ENCODE peak calls at places on chromosomes 16 and 17, in nine cellular contexts. U is stomach, N is AG04449, A is fibroblast of lung, P is thoracic aorta, M is AG04450, R is PC-9, B is cardiac muscle cell, Z is Peyer's patch. X is an unnamed sample.

GRCh38 chr17:30554839-30555751 is 77.9 kb downstream of the GOSR1 start:
- DNase-seq in U (peak), N (no peak), A (no peak), P (no peak), M (no peak), R (no peak), B (peak), Z (peak), X (no peak)

GRCh38 chr16:66227766-66228530 is 138.5 kb upstream of the CDH5 start:
- DNase-seq in U (no peak), N (no peak), A (no peak), P (no peak), M (no peak), R (no peak), B (no peak), Z (no peak), X (no peak)

GRCh38 chr17:4968166-4968915 is 724 bp upstream of the SPAG7 start:
- DNase-seq in U (no peak), N (no peak), A (no peak), P (no peak), M (no peak), R (peak), B (peak), Z (no peak), X (no peak)

GRCh38 chr16:75116081-75116910 is at the start of gene LDHD:
- DNase-seq in U (peak), N (no peak), A (peak), P (peak), M (no peak), R (peak), B (peak), Z (peak), X (peak)

GRCh38 chr16:85233520-85233919 is 121.2 kb upstream of the CIBAR2 start:
- DNase-seq in U (no peak), N (no peak), A (no peak), P (no peak), M (no peak), R (no peak), B (no peak), Z (no peak), X (no peak)

GRCh38 chr16:11208916-11209665 is 46.9 kb downstream of the SOCS1 start:
- DNase-seq in U (no peak), N (no peak), A (no peak), P (no peak), M (no peak), R (no peak), B (no peak), Z (no peak), X (peak)

GRCh38 chr17:43829738-43830137 is 3.2 kb downstream of the MPP3 start:
- DNase-seq in U (no peak), N (no peak), A (no peak), P (no peak), M (no peak), R (no peak), B (no peak), Z (no peak), X (no peak)

GRCh38 chr17:39581071-39581831 is 26.5 kb downstream of the NEUROD2 start:
- DNase-seq in U (no peak), N (no peak), A (no peak), P (no peak), M (no peak), R (no peak), B (no peak), Z (no peak), X (no peak)

GRCh38 chr17:39799395-39799794 is 61.7 kb downstream of the GRB7 start:
- DNase-seq in U (no peak), N (no peak), A (no peak), P (no peak), M (no peak), R (no peak), B (no peak), Z (no peak), X (no peak)

GRCh38 chr17:4607773-4608187 is 23.5 kb downstream of the SMTNL2 start:
- DNase-seq in U (peak), N (no peak), A (peak), P (no peak), M (no peak), R (no peak), B (peak), Z (peak), X (no peak)

GRCh38 chr17:65562206-65562531 is 721 bp upstream of the AXIN2 start:
- DNase-seq in U (no peak), N (no peak), A (no peak), P (no peak), M (no peak), R (no peak), B (no peak), Z (no peak), X (no peak)
- H3K4me3 ChIP-seq in U (no peak), N (peak), A (peak), P (no peak), M (peak), R (peak), B (peak), Z (peak), X (no peak)

GRCh38 chr17:19646788-19647696 is 1.5 kb upstream of the ALDH3A2 start:
- DNase-seq in U (no peak), N (no peak), A (peak), P (no peak), M (no peak), R (peak), B (no peak), Z (no peak), X (peak)

GRCh38 chr17:19647697-19648474 is 665 bp upstream of the ALDH3A2 start:
- DNase-seq in U (peak), N (peak), A (peak), P (peak), M (no peak), R (peak), B (peak), Z (peak), X (peak)

GRCh38 chr17:19651461-19652238 is 3.1 kb downstream of the ALDH3A2 start:
- DNase-seq in U (no peak), N (no peak), A (no peak), P (no peak), M (no peak), R (peak), B (no peak), Z (no peak), X (peak)

GRCh38 chr17:19650826-19651225 is 2.3 kb downstream of the ALDH3A2 start:
- DNase-seq in U (no peak), N (peak), A (peak), P (no peak), M (no peak), R (peak), B (no peak), Z (no peak), X (peak)

DNA sequence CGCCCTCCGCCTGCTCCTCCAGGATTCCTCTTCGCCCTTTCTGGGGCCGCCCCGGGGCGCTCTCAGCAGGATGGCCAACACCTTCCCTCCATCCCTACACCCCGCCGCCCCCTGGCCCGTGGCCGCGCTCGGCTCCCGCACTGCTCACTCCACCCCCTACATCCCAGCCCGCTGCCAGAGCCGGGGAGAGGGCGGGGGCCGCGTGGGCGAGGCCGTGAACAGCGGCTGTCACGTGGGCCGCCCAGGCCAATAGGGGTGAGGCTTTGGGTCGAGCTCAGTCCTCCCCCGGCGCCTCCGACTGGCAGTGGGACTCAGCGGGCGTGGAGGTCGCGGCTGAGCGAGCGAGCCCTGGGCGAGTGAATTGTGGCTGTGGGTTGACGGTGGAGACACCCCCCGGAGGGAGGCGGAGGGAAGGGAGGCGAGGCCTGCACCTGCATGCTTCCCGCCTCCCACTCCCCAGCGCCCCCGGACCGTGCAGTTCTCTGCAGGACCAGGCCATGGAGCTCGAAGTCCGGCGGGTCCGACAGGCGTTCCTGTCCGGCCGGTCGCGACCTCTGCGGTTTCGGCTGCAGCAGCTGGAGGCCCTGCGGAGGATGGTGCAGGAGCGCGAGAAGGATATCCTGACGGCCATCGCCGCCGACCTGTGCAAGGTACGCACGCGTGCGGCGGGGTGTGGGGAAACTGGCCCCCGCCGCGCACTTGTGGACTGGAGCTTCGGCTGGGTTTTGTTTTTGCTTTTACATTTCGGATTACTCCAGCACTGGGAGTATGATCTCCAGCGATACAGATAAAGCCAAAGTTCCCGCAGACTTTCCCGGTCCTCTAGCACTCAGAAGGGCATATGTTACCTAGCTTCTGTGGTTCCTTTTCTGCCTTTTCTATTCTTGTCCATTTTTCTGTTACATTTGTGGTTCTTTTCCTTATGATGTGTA is at the start of gene ALDH3A2:
- DNase-seq in U (peak), N (peak), A (peak), P (peak), M (peak), R (peak), B (peak), Z (peak), X (peak)
- TF ChIP-seq CTCF in U (peak), N (peak), A (peak), P (peak), M (no peak), R (no peak), B (peak), Z (no peak), X (no peak)

GRCh38 chr17:52158450-52159042 is at the start of gene CA10:
- DNase-seq in U (no peak), N (no peak), A (no peak), P (no peak), M (no peak), R (no peak), B (peak), Z (no peak), X (no peak)
- H3K4me3 ChIP-seq in U (peak), N (no peak), A (no peak), P (no peak), M (no peak), R (no peak), B (peak), Z (no peak), X (peak)

GRCh38 chr17:81524865-81525159 is 3.4 kb upstream of the FSCN2 start:
- DNase-seq in U (no peak), N (no peak), A (no peak), P (no peak), M (no peak), R (no peak), B (no peak), Z (no peak), X (no peak)

GRCh38 chr17:81520021-81520894 is 7.7 kb upstream of the ACTG1 start:
- DNase-seq in U (no peak), N (no peak), A (no peak), P (no peak), M (no peak), R (no peak), B (peak), Z (no peak), X (no peak)

GRCh38 chr17:81522491-81523125 is 5.6 kb upstream of the FSCN2 start:
- DNase-seq in U (no peak), N (no peak), A (no peak), P (no peak), M (no peak), R (no peak), B (no peak), Z (no peak), X (no peak)

GRCh38 chr17:81524063-81524864 is 3.9 kb upstream of the FSCN2 start:
- DNase-seq in U (no peak), N (no peak), A (no peak), P (no peak), M (no peak), R (no peak), B (no peak), Z (no peak), X (no peak)

GRCh38 chr17:81523139-81524062 is 4.8 kb upstream of the FSCN2 start:
- DNase-seq in U (peak), N (no peak), A (peak), P (no peak), M (no peak), R (no peak), B (peak), Z (no peak), X (no peak)
- TF ChIP-seq CTCF in U (no peak), N (peak), A (peak), P (no peak), M (peak), R (no peak), B (peak), Z (no peak), X (no peak)

GRCh38 chr16:57734925-57735754 is 430 bp upstream of the KATNB1 start:
- DNase-seq in U (peak), N (peak), A (peak), P (peak), M (peak), R (peak), B (peak), Z (peak), X (peak)
- H3K4me3 ChIP-seq in U (peak), N (peak), A (peak), P (peak), M (peak), R (peak), B (peak), Z (peak), X (peak)

X was measured in mammary epithelial cell.